ENCODE peak calls at places on chromosomes 11 and 22, in five cellular contexts. S is activated CD8-positive, alpha-beta T cell treated with anti-CD3 and anti-CD28 coated beads for 36 hours; K is stimulated activated CD4-positive, alpha-beta T cell treated with anti-CD3 and anti-CD28 coated beads, Interleukin-15, amount 100 ng/mL, for 1 hour; A is stimulated activated naive CD4-positive, alpha-beta T cell; B is activated CD4-positive, alpha-beta T cell treated with anti-CD3 and anti-CD28 coated beads, Interleukin-2, amount 50 U/mL, for 24 hours. H is an unnamed sample.

GRCh38 chr11:70437111-70437784 is 38.9 kb downstream of the CTTN start:
- DNase-seq in A (no peak), K (no peak), B (no peak), S (no peak), H (no peak)

GRCh38 chr11:58061813-58062212 is 31.1 kb downstream of the OR6Q1 start:
- DNase-seq in B (no peak), K (no peak), A (no peak), S (no peak), H (no peak)

GRCh38 chr11:31805037-31805628 is 6.0 kb downstream of the PAX6 start:
- DNase-seq in A (no peak), B (no peak), S (no peak), K (no peak), H (no peak)

GRCh38 chr11:124194696-124195418 is 11.7 kb downstream of the OR10D3 start:
- DNase-seq in B (peak; percentile 15), A (no peak), S (peak; percentile 70), K (no peak), H (peak; percentile 24)

GRCh38 chr11:132866783-132867545 is 665.3 kb downstream of the OPCML start:
- DNase-seq in B (no peak), S (no peak), A (no peak), K (no peak), H (no peak)

GRCh38 chr11:12222099-12222751 is 111.8 kb downstream of the MICAL2 start:
- DNase-seq in A (no peak), B (no peak), S (no peak), K (no peak), H (no peak)

GRCh38 chr22:43216738-43217137 is 29.8 kb upstream of the TTLL12 start:
- DNase-seq in K (no peak), A (no peak), S (no peak), B (no peak), H (no peak)

GRCh38 chr11:1006762-1007161 is 29.8 kb downstream of the MUC6 start:
- DNase-seq in A (no peak), S (no peak), B (no peak), K (no peak), H (no peak)

GRCh38 chr22:20615021-20615420 is 107.6 kb downstream of the MED15 start:
- DNase-seq in S (no peak), B (no peak), A (no peak), K (no peak), H (no peak)

GRCh38 chr22:26430600-26430999 is 1.5 kb downstream of the ASPHD2 start:
- DNase-seq in B (no peak), K (no peak), A (no peak), S (peak; percentile 45), H (no peak)

GRCh38 chr22:20429254-20430100 is 8.1 kb downstream of the SCARF2 start:
- DNase-seq in S (peak; percentile 82), K (peak; percentile 72), A (peak; percentile 79), B (peak; percentile 67), H (peak; percentile 65)

GRCh38 chr22:48651981-48652538 is 1175.6 kb downstream of the BRD1 start:
- DNase-seq in K (no peak), A (no peak), S (no peak), B (no peak), H (no peak)

GRCh38 chr22:24284747-24285203 is 14.1 kb downstream of the SPECC1L start:
- DNase-seq in B (peak; percentile 16), A (no peak), S (peak; percentile 41), K (no peak), H (peak; percentile 11)

GRCh38 chr11:3959015-3959917 is 103.8 kb downstream of the STIM1 start:
- DNase-seq in S (no peak), B (no peak), A (no peak), K (no peak), H (no peak)

GRCh38 chr22:26890870-26891269 is 233.5 kb downstream of the MIAT start:
- DNase-seq in K (no peak), S (peak; percentile 5), A (no peak), B (no peak), H (no peak)

GRCh38 chr11:95845168-95845567 is 54.9 kb downstream of the CEP57 start:
- DNase-seq in K (no peak), S (no peak), A (no peak), B (no peak), H (no peak)

GRCh38 chr11:75757651-75758050 is 10.9 kb upstream of the DGAT2 start:
- DNase-seq in B (no peak), A (no peak), K (no peak), S (no peak), H (no peak)

GRCh38 chr11:131682373-131683015 is 312.1 kb downstream of the NTM start:
- DNase-seq in K (no peak), S (no peak), B (no peak), A (no peak), H (no peak)

GRCh38 chr11:726278-726915 is 20.4 kb downstream of the EPS8L2 start:
- DNase-seq in K (no peak), B (no peak), A (peak; percentile 28), S (peak; percentile 79), H (peak; percentile 44)

GRCh38 chr22:35609261-35609660 is 7.9 kb downstream of the MB start:
- DNase-seq in A (no peak), K (no peak), B (no peak), S (no peak), H (no peak)

GRCh38 chr11:118051611-118052461 is 25.0 kb upstream of the TMPRSS4 start:
- DNase-seq in S (peak; percentile 85), A (peak; percentile 55), B (peak; percentile 56), K (no peak), H (peak; percentile 89)

GRCh38 chr22:33756508-33756949 is 163.7 kb downstream of the LARGE1 start:
- DNase-seq in A (no peak), K (no peak), S (no peak), B (no peak), H (no peak)

GRCh38 chr11:62264004-62264403 is 6.0 kb upstream of the SCGB2A2 start:
- DNase-seq in B (no peak), A (no peak), K (no peak), S (no peak), H (no peak)

GRCh38 chr22:44971651-44972362 is 38.0 kb downstream of the PHF21B start:
- DNase-seq in S (no peak), K (no peak), B (no peak), A (no peak), H (no peak)

GRCh38 chr11:100939581-100939980 is 190.0 kb downstream of the PGR start:
- DNase-seq in B (no peak), S (no peak), A (no peak), K (no peak), H (no peak)

GRCh38 chr11:315051-315481 is 1.2 kb downstream of the IFITM1 start:
- DNase-seq in B (no peak), A (no peak), K (no peak), S (peak; percentile 48), H (no peak)

GRCh38 chr11:123924027-123924426 is 15.4 kb upstream of the OR4D5 start:
- DNase-seq in K (no peak), S (no peak), B (no peak), A (no peak), H (no peak)

GRCh38 chr22:27791494-27792241 is 9.9 kb downstream of the MN1 start:
- DNase-seq in B (no peak), A (no peak), S (no peak), K (no peak), H (no peak)

GRCh38 chr11:124644426-124645280 is 22.0 kb downstream of the TBRG1 start:
- DNase-seq in K (no peak), A (no peak), S (peak; percentile 27), B (no peak), H (peak; percentile 6)

GRCh38 chr22:19495562-19496323 is 16.0 kb downstream of the CDC45 start:
- DNase-seq in K (no peak), A (no peak), S (no peak), B (no peak), H (peak; percentile 67)

GRCh38 chr11:81886406-81887075 is 847.1 kb downstream of the FAM181B start:
- DNase-seq in B (no peak), S (no peak), K (no peak), A (no peak), H (no peak)

GRCh38 chr22:28942801-28943500 is 59.6 kb downstream of the ZNRF3 start:
- DNase-seq in K (no peak), B (no peak), S (no peak), A (no peak), H (no peak)

GRCh38 chr11:67501854-67502253 is 3.3 kb downstream of the PITPNM1 start:
- DNase-seq in B (no peak), S (no peak), K (no peak), A (no peak), H (no peak)

GRCh38 chr11:120303004-120303637 is 22.0 kb upstream of the TLCD5 start:
- DNase-seq in S (peak; percentile 86), K (peak; percentile 14), A (peak; percentile 7), B (peak; percentile 42), H (peak; percentile 27)

GRCh38 chr11:39374963-39375698 is 2084.3 kb downstream of the LRRC4C start:
- DNase-seq in S (peak; percentile 2), K (no peak), A (no peak), B (peak; percentile 11), H (no peak)

GRCh38 chr22:33828302-33828701 is 92.0 kb downstream of the LARGE1 start:
- DNase-seq in B (no peak), S (no peak), K (no peak), A (no peak), H (no peak)

GRCh38 chr11:73159297-73159696 is 17.2 kb upstream of the FCHSD2 start:
- DNase-seq in S (no peak), K (no peak), A (no peak), B (no peak), H (no peak)

GRCh38 chr11:66530927-66531722 is 14.7 kb downstream of the ZDHHC24 start:
- DNase-seq in B (no peak), A (no peak), S (no peak), K (no peak), H (no peak)

H was measured in naive thymus-derived CD4-positive, alpha-beta T cell.